ENCODE peak calls at places on chromosomes 2 and 18, in seven cellular contexts. B is fibroblast of mammary gland, I is astrocyte of the spinal cord, F is fibroblast of villous mesenchyme, N is cardiac muscle cell, O is ovary, M is body of pancreas. L is an unnamed sample.

GRCh38 chr2:157792345-157793052 is 83.6 kb downstream of the ACVR1 start:
- DNase-seq in B (peak), I (peak), F (peak), N (no peak), O (no peak), M (no peak), L (peak)

GRCh38 chr18:9876867-9877654 is 8.7 kb upstream of the TXNDC2 start:
- DNase-seq in B (peak), I (peak), F (peak), N (peak), O (peak), M (peak), L (peak)

GRCh38 chr2:133369896-133370295 is 198.4 kb downstream of the NCKAP5 start:
- DNase-seq in B (no peak), I (no peak), F (no peak), N (no peak), O (no peak), M (no peak), L (no peak)

GRCh38 chr2:47675196-47675825 is 107.6 kb upstream of the MSH6 start:
- DNase-seq in B (no peak), I (no peak), F (no peak), N (no peak), O (no peak), M (no peak), L (no peak)

GRCh38 chr2:187693923-187694322 is 139.7 kb upstream of the TFPI start:
- DNase-seq in B (no peak), I (no peak), F (no peak), N (no peak), O (no peak), M (no peak), L (no peak)

GRCh38 chr2:195520671-195521155 is 136.3 kb upstream of the SLC39A10 start:
- DNase-seq in B (peak), I (peak), F (peak), N (peak), O (no peak), M (no peak), L (peak)

GRCh38 chr2:222295368-222296041 is 3.3 kb downstream of the PAX3 start:
- DNase-seq in B (no peak), I (peak), F (peak), N (no peak), O (no peak), M (no peak), L (peak)

GRCh38 chr2:194166818-194167217 is 1490.2 kb upstream of the SLC39A10 start:
- DNase-seq in B (peak), I (peak), F (peak), N (peak), O (no peak), M (no peak), L (peak)

GRCh38 chr18:61824733-61825363 is 68.0 kb downstream of the RNF152 start:
- DNase-seq in B (peak), I (peak), F (peak), N (peak), O (no peak), M (no peak), L (peak)

GRCh38 chr2:100902833-100903405 is 83.0 kb downstream of the NPAS2 start:
- DNase-seq in B (peak), I (peak), F (peak), N (no peak), O (no peak), M (no peak), L (peak)

GRCh38 chr2:203399031-203399430 is 70.8 kb downstream of the ABI2 start:
- DNase-seq in B (peak), I (no peak), F (no peak), N (no peak), O (no peak), M (no peak), L (no peak)

GRCh38 chr2:85283641-85284040 is 44.1 kb downstream of the TGOLN2 start:
- DNase-seq in B (no peak), I (no peak), F (no peak), N (no peak), O (no peak), M (no peak), L (no peak)

GRCh38 chr2:196718796-196719564 is 79.5 kb downstream of the CCDC150 start:
- DNase-seq in B (peak), I (peak), F (peak), N (peak), O (no peak), M (peak), L (peak)

GRCh38 chr2:217001740-217002139 is 141.9 kb upstream of the TNP1 start:
- DNase-seq in B (no peak), I (no peak), F (no peak), N (no peak), O (no peak), M (no peak), L (no peak)

GRCh38 chr2:143068094-143068890 is 60.9 kb upstream of the ARHGAP15 start:
- DNase-seq in B (no peak), I (no peak), F (no peak), N (no peak), O (no peak), M (no peak), L (no peak)

GRCh38 chr18:38458673-38459072 is 893.1 kb upstream of the CELF4 start:
- DNase-seq in B (no peak), I (no peak), F (no peak), N (peak), O (no peak), M (no peak), L (no peak)

GRCh38 chr2:103353754-103354153 is 591.9 kb downstream of the TMEM182 start:
- DNase-seq in B (no peak), I (no peak), F (no peak), N (no peak), O (no peak), M (no peak), L (no peak)

GRCh38 chr18:47735041-47735440 is 195.4 kb downstream of the SMAD2 start:
- DNase-seq in B (no peak), I (no peak), F (no peak), N (no peak), O (no peak), M (no peak), L (no peak)

GRCh38 chr18:22170421-22171262 is 1.3 kb downstream of the GATA6 start:
- DNase-seq in B (peak), I (peak), F (peak), N (peak), O (peak), M (peak), L (peak)

GRCh38 chr18:57737661-57738060 is 65.5 kb downstream of the ATP8B1 start:
- DNase-seq in B (peak), I (peak), F (peak), N (no peak), O (no peak), M (peak), L (peak)

GRCh38 chr2:120383631-120384477 is 37.9 kb downstream of the INHBB start:
- DNase-seq in B (no peak), I (no peak), F (no peak), N (no peak), O (no peak), M (no peak), L (no peak)

GRCh38 chr2:6823111-6823510 is 42.6 kb downstream of the CMPK2 start:
- DNase-seq in B (peak), I (peak), F (peak), N (no peak), O (no peak), M (no peak), L (peak)

GRCh38 chr2:127620867-127621266 is 25.1 kb upstream of the GPR17 start:
- DNase-seq in B (no peak), I (no peak), F (no peak), N (no peak), O (no peak), M (no peak), L (no peak)

GRCh38 chr2:37211212-37211611 is 14.9 kb downstream of the CEBPZOS start:
- DNase-seq in B (no peak), I (no peak), F (no peak), N (no peak), O (no peak), M (no peak), L (peak)

GRCh38 chr18:46167971-46168370 is 63.8 kb downstream of the HAUS1 start:
- DNase-seq in B (no peak), I (no peak), F (no peak), N (no peak), O (no peak), M (no peak), L (no peak)

GRCh38 chr18:31246460-31246859 is 71.5 kb upstream of the DSG1 start:
- DNase-seq in B (no peak), I (no peak), F (no peak), N (no peak), O (no peak), M (no peak), L (no peak)

GRCh38 chr2:98759338-98759737 is 28.4 kb upstream of the MGAT4A start:
- DNase-seq in B (no peak), I (no peak), F (no peak), N (no peak), O (no peak), M (no peak), L (no peak)

GRCh38 chr18:904135-905090 is at the start of gene ADCYAP1:
- DNase-seq in B (no peak), I (no peak), F (no peak), N (no peak), O (no peak), M (no peak), L (peak)
- H3K4me3 ChIP-seq in B (no peak), I (no peak), F (no peak), N (no peak), O (no peak), M (no peak), L (no peak)

GRCh38 chr18:59269563-59270214 is 3.6 kb downstream of the RAX start:
- DNase-seq in B (no peak), I (no peak), F (no peak), N (no peak), O (no peak), M (no peak), L (no peak)
- H3K4me3 ChIP-seq in B (no peak), I (no peak), F (no peak), N (peak), O (no peak), M (no peak), L (no peak)

DNA sequence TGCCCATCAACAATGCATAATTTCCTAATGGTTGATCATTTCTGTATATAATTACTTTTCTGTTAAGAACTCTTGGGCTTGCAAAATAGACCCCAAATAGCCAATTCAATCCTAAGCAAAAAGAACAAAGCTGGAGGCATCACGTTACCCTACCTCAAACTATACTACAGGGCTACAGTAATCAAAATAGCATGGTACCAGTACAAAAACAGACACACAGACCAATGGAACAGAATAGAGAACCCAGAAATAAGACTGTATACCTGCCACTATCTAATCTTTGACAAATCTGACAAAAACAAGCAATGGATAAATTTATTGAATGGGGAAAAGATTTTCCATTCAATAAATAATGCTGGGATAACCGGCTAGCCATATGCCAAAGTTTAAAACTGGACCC is 78.8 kb downstream of the NR4A2 start:
- DNase-seq in B (no peak), I (no peak), F (no peak), N (no peak), O (no peak), M (no peak), L (no peak)
- H3K4me3 ChIP-seq in B (no peak), I (peak), F (no peak), N (peak), O (no peak), M (no peak), L (no peak)

GRCh38 chr2:202152104-202152771 is 79.2 kb downstream of the KIAA2012 start:
- DNase-seq in B (peak), I (no peak), F (no peak), N (no peak), O (no peak), M (no peak), L (no peak)

GRCh38 chr2:202149155-202149762 is 76.2 kb downstream of the KIAA2012 start:
- DNase-seq in B (peak), I (peak), F (peak), N (peak), O (peak), M (no peak), L (peak)

GRCh38 chr2:202149953-202150352 is 76.9 kb downstream of the KIAA2012 start:
- DNase-seq in B (peak), I (no peak), F (peak), N (no peak), O (no peak), M (no peak), L (no peak)

GRCh38 chr2:202148515-202149154 is 75.6 kb downstream of the KIAA2012 start:
- DNase-seq in B (no peak), I (no peak), F (no peak), N (no peak), O (peak), M (no peak), L (no peak)

DNA sequence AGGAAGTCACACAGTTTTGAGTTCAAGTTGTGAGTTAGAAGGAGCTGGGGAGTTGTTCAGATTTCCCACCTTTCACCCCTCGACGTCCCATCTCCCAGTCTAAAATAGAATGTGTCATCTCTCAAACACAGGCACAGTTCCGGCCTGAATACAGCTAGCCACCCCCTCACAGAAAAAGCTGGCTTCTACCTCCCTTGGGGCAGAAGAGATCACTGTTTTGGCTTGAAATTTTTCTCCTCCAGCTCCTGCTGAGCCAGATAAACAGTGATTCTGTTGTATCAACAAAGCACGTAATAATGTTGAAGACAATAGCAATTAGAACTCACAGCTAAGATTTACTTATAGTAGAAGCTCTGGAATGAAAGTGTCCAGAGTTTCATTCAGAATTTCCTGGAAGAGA is 74.7 kb downstream of the KIAA2012 start:
- DNase-seq in B (peak), I (peak), F (peak), N (no peak), O (no peak), M (no peak), L (peak)
- H3K4me3 ChIP-seq in B (no peak), I (no peak), F (no peak), N (no peak), O (no peak), M (no peak), L (no peak)

DNA sequence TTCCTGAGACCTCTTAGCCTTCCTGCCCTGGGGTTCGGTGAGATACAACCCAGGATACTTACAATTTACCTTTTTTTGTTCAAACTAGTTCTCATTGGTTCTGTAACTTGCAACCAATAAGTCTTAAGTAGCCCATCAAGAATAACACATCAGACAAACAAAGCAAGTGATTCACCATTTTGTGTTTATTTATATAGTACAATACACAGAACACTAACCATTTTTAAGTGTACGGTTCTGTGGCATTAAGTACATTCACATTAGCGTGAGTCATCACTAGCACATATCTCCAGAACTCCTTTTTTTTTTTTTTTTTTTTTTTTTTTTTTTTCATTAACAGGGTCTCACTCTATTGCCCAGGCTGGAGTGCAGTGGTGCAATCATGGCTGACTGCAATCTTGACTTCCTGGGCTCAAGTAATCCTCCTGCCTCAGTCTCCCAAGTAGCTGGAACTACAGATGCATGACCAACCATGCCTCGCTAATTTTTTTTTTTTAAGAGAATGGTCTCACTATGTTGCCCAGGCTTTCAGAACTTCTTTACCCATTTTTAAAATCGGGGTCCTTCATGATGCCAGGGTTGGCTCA is 36.2 kb upstream of the SLC1A4 start:
- DNase-seq in B (peak), I (peak), F (peak), N (no peak), O (no peak), M (no peak), L (peak)
- H3K4me3 ChIP-seq in B (no peak), I (no peak), F (no peak), N (no peak), O (no peak), M (no peak), L (peak)

GRCh38 chr2:46394649-46395510 is 84.5 kb upstream of the TMEM247 start:
- DNase-seq in B (no peak), I (peak), F (no peak), N (no peak), O (no peak), M (no peak), L (no peak)
- H3K4me3 ChIP-seq in B (no peak), I (no peak), F (no peak), N (no peak), O (no peak), M (no peak), L (no peak)

L was measured in choroid plexus epithelial cell.